ENCODE peak calls at places on chromosome 2, in ten cellular contexts. V, O, U, N, E, T, X, W, Q and C are unnamed samples.

GRCh38 chr2:12244070-12244469 is 472.7 kb upstream of the TRIB2 start:
- DNase-seq in V (no peak), T (peak), W (no peak), U (no peak), O (no peak), E (no peak), Q (no peak), N (no peak), X (no peak), C (peak)

GRCh38 chr2:50346104-50346503 is 685.8 kb downstream of the NRXN1 start:
- DNase-seq in W (no peak), U (peak), E (no peak), O (no peak), Q (no peak), X (no peak), N (peak), V (no peak), T (no peak), C (no peak)

GRCh38 chr2:41706261-41706660 is 341.6 kb upstream of the PKDCC start:
- DNase-seq in U (no peak), Q (no peak), O (no peak), W (no peak), T (no peak), X (no peak), E (no peak), V (no peak), N (no peak), C (no peak)

GRCh38 chr2:106189325-106189724 is 4.8 kb downstream of the UXS1 start:
- DNase-seq in X (no peak), E (no peak), W (no peak), T (no peak), N (no peak), O (no peak), V (no peak), U (no peak), Q (no peak), C (no peak)

GRCh38 chr2:85579266-85579935 is 2.0 kb downstream of the VAMP8 start:
- DNase-seq in Q (no peak), X (no peak), N (no peak), U (peak), T (no peak), O (peak), E (no peak), W (no peak), V (no peak), C (no peak)

GRCh38 chr2:10529611-10530010 is 81.5 kb upstream of the ODC1 start:
- DNase-seq in W (no peak), Q (no peak), U (no peak), N (peak), O (no peak), T (no peak), E (no peak), V (no peak), X (no peak), C (no peak)

GRCh38 chr2:40448476-40449079 is 3.3 kb downstream of the SLC8A1 start:
- DNase-seq in V (peak), E (no peak), X (no peak), Q (peak), T (no peak), U (no peak), O (no peak), W (no peak), N (peak), C (peak)

GRCh38 chr2:184644685-184645084 is 46.4 kb downstream of the ZNF804A start:
- DNase-seq in Q (peak), V (no peak), O (no peak), W (no peak), T (peak), X (no peak), E (no peak), U (no peak), N (peak), C (no peak)

GRCh38 chr2:101545940-101546339 is 71.0 kb upstream of the RFX8 start:
- DNase-seq in O (no peak), E (no peak), X (no peak), V (no peak), Q (no peak), U (no peak), T (no peak), W (no peak), N (no peak), C (no peak)

GRCh38 chr2:96114546-96114902 is 1.8 kb downstream of the ADRA2B start:
- DNase-seq in Q (no peak), W (no peak), X (peak), E (peak), U (peak), N (no peak), T (no peak), V (no peak), O (no peak), C (no peak)

GRCh38 chr2:96111823-96112500 is 4.4 kb downstream of the ADRA2B start:
- DNase-seq in O (no peak), T (peak), X (peak), W (no peak), U (peak), N (no peak), V (no peak), E (peak), Q (no peak), C (no peak)

GRCh38 chr2:96113951-96114350 is 2.4 kb downstream of the ADRA2B start:
- DNase-seq in O (no peak), T (no peak), E (peak), N (no peak), V (no peak), U (peak), X (peak), W (no peak), Q (no peak), C (no peak)

GRCh38 chr2:96112501-96113366 is 3.6 kb downstream of the ADRA2B start:
- DNase-seq in W (no peak), N (no peak), U (peak), Q (no peak), T (no peak), O (no peak), V (no peak), X (peak), E (peak), C (no peak)

DNA sequence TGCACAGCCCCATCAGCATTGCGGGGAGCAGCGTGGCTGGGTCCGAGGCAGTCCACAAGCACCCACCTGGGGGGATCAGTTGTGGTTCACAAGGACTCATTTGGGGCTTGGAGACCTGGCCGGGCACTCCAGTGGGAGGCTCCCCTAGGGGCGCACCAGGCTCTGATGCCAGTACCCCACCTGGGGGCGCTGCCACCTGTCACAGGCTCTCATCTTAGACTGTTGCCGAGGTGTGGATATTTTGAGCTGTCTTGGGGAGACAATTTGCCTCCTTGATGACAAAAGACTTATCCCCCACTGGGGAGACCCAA is 3.0 kb downstream of the ADRA2B start:
- DNase-seq in U (peak), W (no peak), E (peak), X (peak), O (no peak), V (no peak), T (no peak), Q (no peak), N (no peak), C (no peak)
- TF ChIP-seq CTCF in U (no peak), W (no peak), E (no peak), X (no peak), O (no peak), V (peak), T (peak), Q (no peak), N (no peak), C (no peak)

GRCh38 chr2:33672896-33673295 is 73.8 kb upstream of the FAM98A start:
- DNase-seq in Q (no peak), X (no peak), N (peak), V (no peak), W (no peak), U (no peak), T (no peak), O (no peak), E (no peak), C (no peak)

GRCh38 chr2:33672389-33672788 is 73.3 kb upstream of the FAM98A start:
- DNase-seq in V (no peak), Q (no peak), N (peak), T (no peak), E (no peak), O (no peak), U (no peak), W (no peak), X (no peak), C (no peak)

GRCh38 chr2:33670392-33670937 is 71.4 kb upstream of the FAM98A start:
- DNase-seq in Q (no peak), O (no peak), X (no peak), E (no peak), N (no peak), V (no peak), U (no peak), T (no peak), W (no peak), C (no peak)

GRCh38 chr2:33671198-33671597 is 72.1 kb upstream of the FAM98A start:
- DNase-seq in W (no peak), Q (no peak), N (no peak), V (no peak), X (no peak), E (no peak), O (no peak), T (no peak), U (no peak), C (no peak)

DNA sequence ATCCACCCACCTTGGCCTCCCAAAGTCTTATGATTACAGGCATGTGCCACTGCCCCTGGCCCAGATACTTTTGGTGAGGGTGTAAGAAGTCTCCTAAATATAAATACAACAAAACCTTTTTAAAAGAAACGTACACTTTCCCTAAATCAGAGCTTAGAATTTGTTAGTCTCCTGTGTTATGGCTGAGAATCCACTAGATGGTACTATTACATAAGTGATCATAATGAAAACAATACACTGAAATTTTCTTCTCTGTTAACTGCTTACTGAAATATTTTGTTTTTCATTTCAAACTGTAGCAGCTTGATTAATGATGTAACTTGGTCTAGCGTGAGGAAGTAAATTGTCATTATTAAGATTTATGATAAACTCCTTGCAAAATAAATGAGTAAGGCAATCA is 74.8 kb upstream of the FAM98A start:
- DNase-seq in U (no peak), V (peak), Q (peak), E (no peak), N (peak), X (no peak), O (no peak), W (no peak), T (no peak), C (peak)
- TF ChIP-seq CTCF in U (peak), V (peak), Q (peak), E (peak), N (peak), X (no peak), O (no peak), W (no peak), T (peak), C (peak)

GRCh38 chr2:44902178-44902577 is 39.3 kb upstream of the SIX3 start:
- DNase-seq in N (peak), X (no peak), T (no peak), U (no peak), W (no peak), V (no peak), E (no peak), Q (no peak), O (no peak), C (no peak)

GRCh38 chr2:44894058-44894457 is 47.4 kb upstream of the SIX3 start:
- DNase-seq in N (no peak), W (no peak), V (no peak), Q (no peak), E (no peak), X (no peak), U (no peak), O (no peak), T (no peak), C (no peak)

GRCh38 chr2:44895061-44895460 is 46.4 kb upstream of the SIX3 start:
- DNase-seq in X (no peak), V (no peak), E (no peak), T (no peak), Q (peak), O (no peak), N (no peak), W (no peak), U (no peak), C (no peak)

GRCh38 chr2:44902767-44903166 is 38.7 kb upstream of the SIX3 start:
- DNase-seq in Q (no peak), W (no peak), T (peak), O (no peak), X (no peak), V (peak), N (no peak), E (no peak), U (no peak), C (no peak)

DNA sequence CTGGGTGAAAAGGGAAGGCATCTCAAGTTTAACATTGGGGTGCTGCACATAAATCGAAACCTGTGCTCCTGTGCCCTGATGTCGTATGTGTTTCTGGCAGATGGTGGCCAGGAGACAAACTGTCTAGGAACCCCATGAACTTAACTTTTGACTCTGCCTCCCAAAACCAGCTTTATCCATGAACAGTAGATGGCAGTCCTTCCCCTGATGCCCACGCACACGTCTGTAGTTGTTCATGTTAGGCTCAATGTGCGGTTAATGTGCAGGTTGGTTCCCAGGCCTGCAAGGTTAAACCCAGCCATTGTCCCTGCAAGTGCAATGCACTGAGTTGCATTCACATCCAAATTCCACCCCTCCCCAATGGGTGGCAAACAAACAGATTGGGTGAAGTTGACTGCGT is 44.1 kb upstream of the SIX3 start:
- DNase-seq in X (no peak), N (no peak), V (no peak), Q (no peak), U (no peak), O (no peak), E (no peak), W (no peak), T (no peak), C (no peak)
- TF ChIP-seq CTCF in X (no peak), N (peak), V (no peak), Q (no peak), U (no peak), O (no peak), E (no peak), W (no peak), T (peak), C (peak)

DNA sequence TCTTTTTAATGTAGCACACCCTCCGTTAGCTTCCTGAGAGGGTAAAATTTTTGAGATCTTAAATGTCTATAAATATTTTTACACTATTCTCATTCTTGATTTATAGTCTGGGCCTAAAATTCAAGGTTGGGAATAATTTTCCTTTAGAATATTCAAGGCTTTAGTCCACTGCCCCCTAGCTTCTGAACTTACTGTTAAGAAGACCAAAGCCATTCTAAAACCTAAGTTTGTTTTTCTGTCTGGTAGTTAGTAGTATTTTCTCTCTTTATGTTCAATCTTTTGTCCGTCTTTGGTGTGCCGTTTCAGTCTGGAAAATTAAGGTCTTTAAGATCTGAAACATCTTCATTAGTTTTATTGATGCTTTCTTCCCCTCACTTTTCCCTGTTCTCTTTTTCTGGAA is 14.5 kb downstream of the OSBPL6 start:
- DNase-seq in N (no peak), X (no peak), T (no peak), E (no peak), W (no peak), O (no peak), V (no peak), Q (peak), U (no peak), C (no peak)
- TF ChIP-seq CTCF in N (peak), X (no peak), T (peak), E (peak), W (no peak), O (peak), V (no peak), Q (peak), U (peak), C (peak)

DNA sequence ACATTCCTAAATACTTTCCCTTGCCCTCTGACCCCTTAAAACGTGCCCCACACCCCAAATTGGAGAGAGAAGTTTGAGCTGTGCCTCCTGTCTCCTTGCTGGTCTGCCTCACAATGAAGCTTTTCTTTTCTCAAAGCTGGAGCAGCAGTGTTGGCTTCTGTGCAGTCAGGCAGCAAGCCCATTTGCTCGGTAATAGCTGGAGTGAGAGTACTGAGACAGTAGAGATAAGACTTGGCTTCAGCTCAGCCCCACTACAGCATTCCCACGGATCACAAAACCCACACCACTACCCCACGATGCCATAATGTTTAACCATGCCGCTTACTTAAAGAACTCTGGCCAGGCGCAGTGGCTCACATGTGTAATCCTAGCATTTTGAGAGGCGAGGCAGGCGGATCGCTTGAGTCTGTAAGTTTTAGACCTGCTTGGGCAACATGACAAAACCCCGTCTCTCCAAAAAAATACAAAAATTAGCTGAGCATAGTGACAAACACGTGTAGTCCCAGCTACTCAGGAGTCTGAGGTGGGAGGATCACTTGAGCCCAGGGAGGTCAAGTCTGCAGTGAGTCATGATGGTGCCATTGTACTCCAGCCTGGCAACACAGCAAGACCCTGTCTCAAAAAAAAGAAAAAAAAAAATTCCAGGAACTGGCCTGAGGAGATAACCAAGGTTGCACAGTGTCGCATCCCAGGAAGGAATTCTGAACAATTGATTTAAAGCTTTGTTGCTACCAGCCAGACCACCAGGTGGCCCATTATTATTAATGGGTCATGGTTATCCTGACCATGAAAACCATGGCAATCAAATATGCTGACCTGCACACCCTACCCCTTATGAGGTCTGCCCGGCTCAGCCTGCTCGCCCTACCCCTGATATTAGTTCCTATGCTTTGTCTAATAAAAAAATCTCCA is 73.3 kb downstream of the NCAPH start:
- DNase-seq in X (no peak), E (no peak), U (no peak), N (no peak), W (no peak), V (no peak), Q (peak), O (peak), T (no peak), C (no peak)
- TF ChIP-seq CTCF in X (no peak), E (no peak), U (no peak), N (peak), W (no peak), V (peak), Q (peak), O (no peak), T (peak), C (no peak)

GRCh38 chr2:156687715-156688114 is 251.5 kb downstream of the GPD2 start:
- DNase-seq in V (no peak), E (no peak), T (peak), X (no peak), U (no peak), O (no peak), W (no peak), N (no peak), Q (no peak), C (no peak)

GRCh38 chr2:156689945-156690344 is 253.8 kb downstream of the GPD2 start:
- DNase-seq in Q (no peak), T (no peak), N (no peak), O (no peak), U (no peak), W (no peak), V (no peak), X (no peak), E (no peak), C (no peak)

GRCh38 chr2:156691014-156691413 is 254.8 kb downstream of the GPD2 start:
- DNase-seq in O (no peak), U (no peak), T (no peak), N (no peak), V (no peak), W (no peak), X (no peak), Q (no peak), E (no peak), C (no peak)

DNA sequence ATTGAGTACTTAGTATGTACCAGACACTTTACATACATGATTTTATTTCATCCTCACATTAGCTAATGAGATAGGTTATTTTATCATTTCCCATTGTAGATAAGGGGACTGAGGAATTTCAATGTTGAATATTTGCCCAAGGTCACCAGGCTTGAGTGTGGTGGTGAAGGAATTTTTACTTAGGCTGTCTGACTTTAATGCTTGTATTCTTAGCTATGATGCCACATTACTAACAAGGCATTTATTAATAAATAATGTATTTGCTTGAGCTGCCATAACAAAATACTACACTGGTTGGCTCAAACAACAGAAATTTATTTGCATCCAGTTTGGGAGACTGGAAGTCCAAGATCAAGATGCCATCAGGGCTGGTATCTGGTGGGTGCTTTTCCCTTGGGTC is 250.9 kb downstream of the GPD2 start:
- DNase-seq in T (no peak), W (no peak), Q (no peak), U (no peak), O (no peak), N (no peak), V (no peak), E (no peak), X (no peak), C (no peak)
- TF ChIP-seq CTCF in T (no peak), W (no peak), Q (no peak), U (no peak), O (no peak), N (no peak), V (no peak), E (no peak), X (no peak), C (no peak)

DNA sequence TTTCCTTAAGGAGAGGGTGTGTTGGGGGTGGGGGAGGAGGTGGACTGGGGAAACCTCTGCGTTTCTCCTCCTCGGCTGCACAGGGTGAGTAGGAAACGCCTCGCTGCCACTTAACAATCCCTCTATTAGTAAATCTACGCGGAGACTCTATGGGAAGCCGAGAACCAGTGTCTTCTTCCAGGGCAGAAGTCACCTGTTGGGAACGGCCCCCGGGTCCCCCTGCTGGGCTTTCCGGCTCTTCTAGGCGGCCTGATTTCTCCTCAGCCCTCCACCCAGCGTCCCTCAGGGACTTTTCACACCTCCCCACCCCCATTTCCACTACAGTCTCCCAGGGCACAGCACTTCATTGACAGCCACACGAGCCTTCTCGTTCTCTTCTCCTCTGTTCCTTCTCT is 2.1 kb upstream of the SP9 start:
- DNase-seq in O (no peak), V (no peak), T (no peak), U (no peak), N (no peak), Q (no peak), E (no peak), X (no peak), W (no peak), C (no peak)
- TF ChIP-seq CTCF in O (no peak), V (no peak), T (no peak), U (no peak), N (no peak), Q (no peak), E (no peak), X (no peak), W (no peak), C (peak)

GRCh38 chr2:73268831-73269685 is 15.2 kb downstream of the FBXO41 start:
- DNase-seq in V (peak), N (no peak), Q (no peak), O (no peak), U (no peak), T (peak), W (no peak), X (no peak), E (peak), C (no peak)
- TF ChIP-seq CTCF in V (no peak), N (no peak), Q (no peak), O (no peak), U (no peak), T (peak), W (peak), X (no peak), E (no peak), C (no peak)